ENCODE peak calls at places on chromosome 2, in four cellular contexts. K is H1, Q is K562, G is HepG2. X is an unnamed sample.
A peak's percentile ranks its signal among the peaks of the same experiment; 100 is the strongest.

GRCh38 chr2:187302146-187302545 is 145.9 kb downstream of the CALCRL start:
- DNase-seq in K (no peak), Q (no peak), G (no peak), X (no peak)

GRCh38 chr2:103437161-103437560 is 675.3 kb downstream of the TMEM182 start:
- DNase-seq in K (no peak), Q (no peak), G (no peak), X (no peak)

GRCh38 chr2:6372317-6372903 is 493.3 kb downstream of the CMPK2 start:
- DNase-seq in K (no peak), Q (no peak), G (no peak), X (no peak)

GRCh38 chr2:42970151-42970550 is 177.8 kb upstream of the HAAO start:
- DNase-seq in K (no peak), Q (no peak), G (no peak), X (no peak)

GRCh38 chr2:205766765-205767359 is 84.6 kb downstream of the NRP2 start:
- DNase-seq in K (no peak), Q (peak; percentile 56), G (peak; percentile 55), X (no peak)

GRCh38 chr2:236507393-236508085 is 62.1 kb upstream of the ACKR3 start:
- DNase-seq in K (peak; percentile 50), Q (peak; percentile 8), G (no peak), X (no peak)

GRCh38 chr2:176414641-176415040 is 145.4 kb downstream of the MTX2 start:
- DNase-seq in K (no peak), Q (no peak), G (no peak), X (no peak)

GRCh38 chr2:196607073-196607472 is 32.4 kb upstream of the CCDC150 start:
- DNase-seq in K (no peak), Q (no peak), G (no peak), X (no peak)

GRCh38 chr2:2326053-2326452 is 5.0 kb downstream of the MYT1L start:
- DNase-seq in K (no peak), Q (no peak), G (no peak), X (no peak)

GRCh38 chr2:146465460-146465859 is 1379.4 kb upstream of the ACVR2A start:
- DNase-seq in K (no peak), Q (no peak), G (no peak), X (no peak)

GRCh38 chr2:183427558-183427957 is 303.3 kb downstream of the NUP35 start:
- DNase-seq in K (no peak), Q (no peak), G (no peak), X (no peak)

GRCh38 chr2:189698020-189698887 is 23.8 kb downstream of the ANKAR start:
- DNase-seq in K (peak; percentile 44), Q (peak; percentile 30), G (peak; percentile 67), X (no peak)

GRCh38 chr2:188604579-188604978 is 312.9 kb downstream of the GULP1 start:
- DNase-seq in K (no peak), Q (no peak), G (no peak), X (no peak)

GRCh38 chr2:236075802-236076201 is 92.4 kb downstream of the GBX2 start:
- DNase-seq in K (no peak), Q (no peak), G (peak; percentile 15), X (no peak)

GRCh38 chr2:233118601-233119000 is 58.5 kb downstream of the INPP5D start:
- DNase-seq in K (no peak), Q (no peak), G (no peak), X (no peak)

GRCh38 chr2:28102455-28102874 is 211.9 kb downstream of the BABAM2 start:
- DNase-seq in K (no peak), Q (no peak), G (no peak), X (no peak)

GRCh38 chr2:239644016-239644415 is 243.2 kb upstream of the HDAC4 start:
- DNase-seq in K (no peak), Q (no peak), G (peak; percentile 32), X (no peak)

GRCh38 chr2:42967959-42968674 is 175.7 kb upstream of the HAAO start:
- DNase-seq in K (no peak), Q (peak; percentile 91), G (no peak), X (no peak)

GRCh38 chr2:234550056-234550455 is 53.2 kb upstream of the ARL4C start:
- DNase-seq in K (no peak), Q (no peak), G (no peak), X (no peak)

GRCh38 chr2:102103284-102103683 is 39.3 kb upstream of the IL1R1 start:
- DNase-seq in K (no peak), Q (no peak), G (no peak), X (no peak)

GRCh38 chr2:205936446-205936845 is 149.5 kb downstream of the INO80D start:
- DNase-seq in K (no peak), Q (no peak), G (no peak), X (no peak)

GRCh38 chr2:128262315-128263253 is 56.1 kb downstream of the HS6ST1 start:
- DNase-seq in K (no peak), Q (no peak), G (no peak), X (no peak)

GRCh38 chr2:67576991-67577390 is 179.9 kb downstream of the ETAA1 start:
- DNase-seq in K (no peak), Q (no peak), G (no peak), X (no peak)

GRCh38 chr2:168210216-168210897 is 37.0 kb downstream of the STK39 start:
- DNase-seq in K (no peak), Q (no peak), G (no peak), X (no peak)

GRCh38 chr2:101883860-101884259 is 107.9 kb upstream of the IL1R2 start:
- DNase-seq in K (no peak), Q (peak; percentile 39), G (peak; percentile 60), X (no peak)

GRCh38 chr2:158047156-158047611 is 54.5 kb upstream of the UPP2 start:
- DNase-seq in K (no peak), Q (peak; percentile 26), G (no peak), X (no peak)

GRCh38 chr2:58720033-58720769 is 479.1 kb upstream of the FANCL start:
- DNase-seq in K (no peak), Q (no peak), G (no peak), X (no peak)

GRCh38 chr2:95260028-95261023 is 13.9 kb upstream of the PROM2 start:
- DNase-seq in K (no peak), Q (no peak), G (no peak), X (no peak)

GRCh38 chr2:159123786-159124185 is 155.3 kb downstream of the TANC1 start:
- DNase-seq in K (no peak), Q (no peak), G (no peak), X (no peak)

GRCh38 chr2:34115076-34115475 is 516.0 kb upstream of the FAM98A start:
- DNase-seq in K (no peak), Q (no peak), G (no peak), X (no peak)

GRCh38 chr2:101188683-101189405 is 37.7 kb upstream of the TBC1D8 start:
- DNase-seq in K (no peak), Q (peak; percentile 52), G (peak; percentile 70), X (no peak)

DNA sequence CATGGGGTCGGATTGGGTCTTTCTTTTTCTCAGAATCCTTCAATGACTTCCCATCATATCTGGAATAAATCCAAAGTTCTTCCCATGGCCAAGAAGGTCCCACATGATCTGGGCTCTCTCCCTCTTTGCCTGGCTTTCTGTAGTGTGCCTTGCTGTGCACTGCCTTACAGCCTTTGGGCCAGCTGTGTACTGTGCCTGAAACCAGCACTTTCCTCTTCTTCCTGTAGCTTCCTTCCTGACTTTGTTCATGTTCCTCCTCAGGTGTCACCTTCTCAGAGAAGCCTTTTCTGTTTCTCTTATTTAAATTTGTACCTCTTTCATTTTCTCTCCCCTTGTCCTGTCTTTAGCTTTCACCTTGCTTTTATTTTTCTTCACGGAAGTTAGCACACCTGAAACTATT is 4.3 kb upstream of the CDCA7 start:
- DNase-seq in K (no peak), Q (no peak), G (no peak), X (no peak)
- H3K9me3 ChIP-seq in K (no peaks in the 10 kb centered on the region), Q (no peaks in the 10 kb centered on the region), G (peaks cover 13% of the 10 kb centered on the region), X (peaks cover 5% of the 10 kb centered on the region)

DNA sequence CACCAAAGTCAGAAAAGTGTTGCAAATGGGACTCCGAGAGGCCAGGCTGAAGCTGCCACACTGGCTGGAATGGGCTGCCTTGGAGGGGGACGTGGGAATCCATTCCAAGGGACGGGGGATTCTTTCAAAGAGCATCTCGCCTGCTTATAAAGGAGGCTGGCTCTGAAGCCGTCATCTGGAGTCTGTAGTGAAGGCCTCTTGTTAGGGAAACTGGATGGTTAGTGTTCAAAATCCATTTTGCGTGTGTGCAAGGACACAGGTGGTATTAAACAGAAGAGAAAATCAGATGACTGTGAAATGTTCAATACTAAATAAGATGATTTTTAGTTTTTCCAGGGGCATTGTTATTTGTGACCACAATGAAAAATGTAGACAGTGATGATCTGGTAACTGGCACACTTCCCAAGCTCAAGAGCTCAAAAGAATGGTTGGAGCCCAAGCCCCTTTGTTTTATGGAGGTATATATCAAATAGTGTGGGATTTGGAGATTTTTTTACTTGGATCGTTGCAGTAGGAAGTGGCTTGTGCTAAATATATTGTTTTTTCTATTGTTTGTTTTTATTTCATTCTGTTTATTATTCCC is 825 bp downstream of the FAM228B start:
- DNase-seq in K (no peak), Q (no peak), G (no peak), X (no peak)
- TF ChIP-seq SRF in K (no peak), Q (no peak), G (no peak), X (no peak)

DNA sequence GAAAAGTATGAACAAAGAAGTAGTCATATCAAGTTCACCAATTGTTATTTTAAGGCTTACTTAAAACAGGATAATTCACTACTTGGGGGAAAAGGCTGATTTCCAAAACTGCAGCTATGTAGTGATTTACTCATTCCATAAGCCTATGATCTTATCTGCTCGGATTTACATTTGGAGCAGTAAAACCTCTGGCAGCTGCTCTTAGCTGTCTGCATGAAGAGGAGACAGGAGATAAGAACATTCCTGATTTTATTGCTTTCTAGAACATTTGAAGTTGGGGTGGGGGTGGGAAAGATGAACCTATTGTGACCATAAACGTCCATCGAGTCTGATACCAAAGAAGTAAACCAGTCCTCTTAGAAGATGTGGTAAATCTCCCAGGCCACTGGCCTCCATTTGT is 120.9 kb downstream of the MMADHC start:
- DNase-seq in K (no peak), Q (no peak), G (no peak), X (no peak)
- TF ChIP-seq HDAC2 in K (no peak), Q (no peak), G (no peak), X (no peak)

GRCh38 chr2:105989070-105989469 is 205.0 kb downstream of the UXS1 start:
- DNase-seq in K (no peak), Q (no peak), G (no peak), X (no peak)
- H3K9me3 ChIP-seq in K (peaks cover 33% of the 10 kb centered on the region), Q (no peaks in the 10 kb centered on the region), G (no peaks in the 10 kb centered on the region), X (no peaks in the 10 kb centered on the region)

GRCh38 chr2:46737577-46737976 is 178.0 kb downstream of the MCFD2 start:
- DNase-seq in K (no peak), Q (no peak), G (peak; percentile 90), X (no peak)
- TF ChIP-seq SRF in K (no peak), Q (no peak), G (no peak), X (no peak)

DNA sequence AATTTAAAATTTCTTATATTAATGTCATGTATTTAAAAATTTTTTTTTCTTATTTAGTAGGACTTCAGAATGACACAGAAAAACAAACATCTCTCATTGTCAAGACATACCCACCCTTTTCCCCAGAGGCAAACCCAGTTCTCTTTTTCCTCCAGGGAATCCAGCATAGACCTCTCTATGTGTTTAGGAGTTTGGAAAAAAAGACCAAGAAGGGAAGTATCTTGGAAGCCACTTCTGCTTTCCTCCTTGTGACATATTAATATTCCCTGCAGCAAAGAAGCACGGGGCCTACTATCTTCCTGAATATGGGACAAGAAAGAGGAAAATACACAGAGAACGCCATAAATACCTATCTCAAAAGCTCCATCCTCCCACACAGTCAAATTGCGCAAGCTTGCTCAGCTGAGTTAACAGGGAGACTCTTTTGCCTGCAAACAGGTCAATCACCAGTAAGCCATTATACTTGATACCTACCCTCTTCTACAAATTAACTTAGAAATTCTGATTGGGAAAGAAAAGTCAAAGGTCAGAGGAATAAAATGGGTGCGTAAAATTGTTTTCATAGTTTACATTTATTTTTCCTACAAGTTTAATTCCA is 16.7 kb upstream of the RAPH1 start:
- DNase-seq in K (no peak), Q (no peak), G (peak; percentile 30), X (no peak)
- TF ChIP-seq HDAC2 in K (no peak), Q (no peak), G (no peak), X (no peak)

GRCh38 chr2:47650001-47650535 is 132.9 kb upstream of the MSH6 start:
- DNase-seq in K (no peak), Q (no peak), G (no peak), X (no peak)
- H3K9me3 ChIP-seq in K (peaks cover 6% of the 10 kb centered on the region), Q (no peaks in the 10 kb centered on the region), G (no peaks in the 10 kb centered on the region), X (no peaks in the 10 kb centered on the region)

X was measured in GM12878.